ENCODE peak calls at places on chromosomes 5 and 9, in five cellular contexts. W is GM12878, U is HEK293T, O is HepG2, D is H1. L is an unnamed sample.
A peak's percentile ranks its signal among the peaks of the same experiment; 100 is the strongest.

GRCh38 chr5:460413-460700 is 17.4 kb downstream of the EXOC3 start:
- DNase-seq in O (no peak), U (no peak), D (no peak), W (no peak), L (no peak)

GRCh38 chr5:138289296-138289695 is 14.9 kb upstream of the GFRA3 start:
- DNase-seq in O (no peak), U (no peak), D (no peak), W (no peak), L (no peak)

GRCh38 chr5:96747718-96748117 is 60.0 kb downstream of the ERAP1 start:
- DNase-seq in U (no peak), O (no peak), W (no peak), D (no peak), L (no peak)

GRCh38 chr5:133950821-133951612 is 17.4 kb downstream of the C5orf15 start:
- DNase-seq in U (no peak), D (no peak), W (no peak), O (no peak), L (no peak)

GRCh38 chr5:140108093-140109049 is 5.5 kb upstream of the PURA start:
- DNase-seq in D (peak; percentile 60), W (no peak), O (no peak), U (peak; percentile 28), L (no peak)

GRCh38 chr9:130414910-130415746 is 29.6 kb upstream of the ASS1 start:
- DNase-seq in U (no peak), W (no peak), D (no peak), O (no peak), L (no peak)

GRCh38 chr5:69484891-69485290 is 7.7 kb upstream of the OCLN start:
- DNase-seq in W (no peak), D (no peak), O (peak; percentile 24), U (no peak), L (no peak)

GRCh38 chr5:124643306-124643705 is 103.1 kb downstream of the ZNF608 start:
- DNase-seq in D (no peak), O (no peak), U (no peak), W (no peak), L (no peak)

GRCh38 chr5:45695011-45695667 is 1.0 kb downstream of the HCN1 start:
- DNase-seq in O (no peak), U (no peak), D (peak; percentile 61), W (no peak), L (peak; percentile 13)

GRCh38 chr9:120705174-120705573 is 9.1 kb downstream of the MEGF9 start:
- DNase-seq in W (no peak), U (no peak), D (no peak), O (no peak), L (no peak)

GRCh38 chr5:133460172-133460758 is 152.1 kb downstream of the FSTL4 start:
- DNase-seq in W (no peak), O (no peak), D (peak; percentile 90), U (peak; percentile 68), L (no peak)

GRCh38 chr5:180901204-180902009 is 2.4 kb downstream of the BTNL8 start:
- DNase-seq in O (no peak), U (no peak), W (no peak), D (no peak), L (no peak)

GRCh38 chr5:180900178-180900577 is 1.2 kb downstream of the BTNL8 start:
- DNase-seq in U (no peak), O (no peak), D (no peak), W (no peak), L (no peak)

GRCh38 chr5:180898621-180899246 is at the start of gene BTNL8:
- DNase-seq in U (no peak), O (no peak), D (no peak), W (no peak), L (no peak)
- TF ChIP-seq SUZ12 in U (no peak), O (no peak), D (no peak), W (no peak), L (no peak)

GRCh38 chr5:164233796-164234195 is 728.4 kb downstream of the MAT2B start:
- DNase-seq in W (no peak), U (no peak), D (no peak), O (no peak), L (no peak)

GRCh38 chr5:164235176-164235914 is 729.9 kb downstream of the MAT2B start:
- DNase-seq in D (no peak), O (no peak), U (no peak), W (no peak), L (no peak)

DNA sequence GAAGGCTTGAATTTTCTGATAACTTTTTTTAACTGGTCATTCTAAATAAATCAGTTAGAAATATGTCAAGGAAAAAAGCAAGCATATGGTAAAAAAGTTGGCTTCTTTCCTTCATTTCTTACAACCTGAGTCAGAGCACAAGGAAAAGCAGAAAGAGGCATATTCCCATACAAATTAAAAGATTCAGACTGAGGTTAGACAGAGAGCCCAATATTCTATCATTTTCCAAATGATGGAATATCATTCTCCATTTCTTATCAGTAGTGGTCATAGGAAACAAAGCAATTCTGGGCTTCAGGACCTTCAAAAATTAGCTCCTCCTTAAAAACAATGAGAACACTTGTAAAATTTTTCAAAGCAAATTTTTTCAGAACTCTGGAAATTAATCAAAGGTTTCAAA is 732.1 kb downstream of the MAT2B start:
- DNase-seq in U (no peak), D (no peak), O (no peak), W (no peak), L (no peak)
- TF ChIP-seq SUZ12 in U (no peak), D (no peak), O (no peak), W (no peak), L (no peak)

GRCh38 chr5:68369436-68370125 is 154.0 kb downstream of the PIK3R1 start:
- DNase-seq in W (peak; percentile 54), U (no peak), O (no peak), D (no peak), L (no peak)
- TF ChIP-seq SUZ12 in W (no peak), U (no peak), O (no peak), D (no peak), L (no peak)

DNA sequence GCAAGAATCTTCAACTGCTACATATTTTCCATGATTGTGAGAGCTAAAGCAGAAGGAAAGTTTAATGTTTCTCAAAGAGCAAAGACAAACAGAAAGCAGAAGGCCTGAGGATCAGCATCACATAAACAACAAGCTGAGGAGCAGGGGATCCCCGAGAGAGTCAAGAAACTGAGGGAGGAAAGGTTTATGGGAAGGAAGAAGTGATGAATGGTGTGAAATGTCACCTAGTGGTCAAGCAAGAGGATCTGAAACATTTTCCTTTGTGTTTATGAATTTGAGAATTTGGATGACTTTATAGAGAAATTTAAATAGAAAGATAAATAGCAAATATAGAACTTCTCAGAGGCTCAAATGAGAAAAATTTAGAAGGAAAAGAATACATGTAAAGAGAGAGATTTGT is 481.9 kb downstream of the CHSY3 start:
- DNase-seq in D (no peak), U (no peak), W (no peak), O (no peak), L (no peak)
- TF ChIP-seq SUZ12 in D (no peak), U (no peak), W (no peak), O (no peak), L (no peak)

DNA sequence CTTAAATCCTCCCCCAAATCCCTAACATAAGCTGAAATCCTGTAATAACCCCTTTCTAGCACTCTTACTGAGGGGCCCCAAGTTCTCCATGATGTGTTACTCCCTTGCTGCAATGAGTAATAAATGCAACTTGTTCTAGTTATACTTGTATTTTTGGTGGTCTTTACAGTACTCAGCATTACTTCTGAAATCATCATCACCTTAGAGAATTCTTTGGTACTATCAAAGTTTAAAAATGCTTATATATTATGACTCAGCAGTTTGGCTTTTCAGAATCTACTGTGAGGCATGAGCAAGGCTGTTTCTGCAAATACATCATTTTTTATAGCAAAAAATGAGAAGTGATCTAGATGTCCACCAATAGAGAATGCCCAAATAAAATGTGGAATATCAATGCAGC is 20.8 kb upstream of the ROPN1L start:
- DNase-seq in W (no peak), U (no peak), O (no peak), D (no peak), L (no peak)
- TF ChIP-seq SUZ12 in W (no peak), U (no peak), O (no peak), D (no peak), L (no peak)

DNA sequence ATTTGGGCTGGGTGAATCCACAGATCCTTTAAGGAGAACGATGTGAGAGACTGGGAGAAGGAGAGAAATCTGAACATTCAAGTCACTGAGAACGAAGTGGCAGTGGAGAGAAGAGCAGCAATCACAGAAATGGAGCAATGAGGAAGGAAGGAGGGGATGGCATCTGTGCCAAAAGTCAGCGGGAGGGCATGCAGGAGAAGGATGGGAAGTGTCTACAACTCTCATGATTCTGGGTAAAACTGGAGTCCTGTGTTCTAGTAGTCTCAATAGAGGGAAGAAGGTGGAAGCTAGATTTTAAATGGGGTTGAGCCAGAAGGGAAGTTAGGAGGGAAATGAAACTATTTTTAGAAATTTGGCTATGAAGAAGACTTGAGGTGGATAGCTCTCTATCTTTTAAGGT is 39.1 kb upstream of the SPATA31C2 start:
- DNase-seq in W (no peak), D (no peak), U (no peak), O (no peak), L (no peak)
- TF ChIP-seq SUZ12 in W (no peak), D (no peak), U (no peak), O (no peak), L (no peak)

L was measured in NT2/D1.